ENCODE peak calls at places on chromosomes 12 and 14, in five cellular contexts. D is tibial nerve; I is uterus; J is astrocyte; P is effector memory CD4-positive, alpha-beta T cell. R is an unnamed sample.

GRCh38 chr12:2979806-2980205 is 20.6 kb downstream of the TEAD4 start:
- DNase-seq in D (no peak), I (no peak), J (no peak), P (no peak), R (no peak)

GRCh38 chr12:105555556-105555973 is 225.1 kb downstream of the C12orf75 start:
- DNase-seq in D (peak; percentile 10), I (no peak), J (no peak), P (no peak), R (no peak)

GRCh38 chr12:116539905-116540482 is 19.2 kb upstream of the MAP1LC3B2 start:
- DNase-seq in D (peak; percentile 56), I (peak; percentile 55), J (peak; percentile 48), P (no peak), R (peak; percentile 80)

GRCh38 chr12:63068857-63069442 is 82.1 kb downstream of the AVPR1A start:
- DNase-seq in D (no peak), I (no peak), J (peak; percentile 51), P (no peak), R (peak; percentile 75)

GRCh38 chr12:105983622-105984325 is 155.0 kb downstream of the NUAK1 start:
- DNase-seq in D (no peak), I (no peak), J (peak; percentile 96), P (no peak), R (peak; percentile 85)

GRCh38 chr12:80364056-80364455 is 80.0 kb upstream of the PTPRQ start:
- DNase-seq in D (no peak), I (no peak), J (peak; percentile 7), P (no peak), R (peak; percentile 22)

GRCh38 chr12:115710104-115710564 is 567.4 kb downstream of the MED13L start:
- DNase-seq in D (peak; percentile 17), I (peak; percentile 19), J (peak; percentile 46), P (no peak), R (peak; percentile 66)

GRCh38 chr14:38209572-38210159 is 2.0 kb downstream of the SSTR1 start:
- DNase-seq in D (no peak), I (no peak), J (no peak), P (no peak), R (peak; percentile 70)

GRCh38 chr12:93773122-93773871 is 96.1 kb downstream of the CRADD start:
- DNase-seq in D (no peak), I (no peak), J (peak; percentile 70), P (peak; percentile 32), R (peak; percentile 53)

DNA sequence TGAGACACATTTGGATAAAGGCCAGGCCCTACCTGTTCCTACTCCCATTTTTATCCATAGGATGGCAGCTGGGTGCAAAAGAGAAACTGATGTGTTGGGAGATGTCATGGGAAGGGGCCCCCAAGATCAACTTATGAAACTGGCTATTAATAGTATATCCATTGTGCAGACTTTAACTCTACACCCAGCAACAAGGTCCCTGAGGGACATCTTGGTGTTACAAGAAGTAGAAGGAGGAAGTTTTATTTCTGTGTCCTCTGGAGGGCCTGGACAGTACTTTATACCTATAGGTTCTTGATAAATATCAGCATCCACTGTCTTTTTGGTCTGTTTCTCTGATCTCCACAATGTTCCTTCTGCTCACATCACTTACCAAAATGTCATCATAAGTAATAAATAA is 84.6 kb downstream of the BTG1 start:
- DNase-seq in D (no peak), I (no peak), J (no peak), P (no peak), R (no peak)
- H3K27me3 ChIP-seq in D (no peaks in the 10 kb centered on the region), I (no peaks in the 10 kb centered on the region), J (no peaks in the 10 kb centered on the region), P (no peaks in the 10 kb centered on the region), R (no peaks in the 10 kb centered on the region)

GRCh38 chr14:68590233-68590535 is 202.7 kb downstream of the ZFP36L1 start:
- DNase-seq in D (no peak), I (no peak), J (no peak), P (no peak), R (no peak)
- H3K27ac ChIP-seq in D (peak overlapping the region; percentile 58), I (peak overlapping the region; percentile 91), J (no peak overlapping the region), P (no peak overlapping the region), R (peak overlapping the region; percentile 50)

GRCh38 chr12:113232787-113233585 is 11.7 kb downstream of the TPCN1 start:
- DNase-seq in D (no peak), I (no peak), J (peak; percentile 75), P (peak; percentile 13), R (peak; percentile 87)

GRCh38 chr12:113231275-113232231 is 10.3 kb downstream of the TPCN1 start:
- DNase-seq in D (no peak), I (no peak), J (peak; percentile 95), P (no peak), R (peak; percentile 42)

GRCh38 chr12:113230315-113231274 is 9.3 kb downstream of the TPCN1 start:
- DNase-seq in D (no peak), I (no peak), J (peak; percentile 65), P (no peak), R (no peak)

GRCh38 chr12:113233967-113234366 is 12.7 kb downstream of the TPCN1 start:
- DNase-seq in D (no peak), I (no peak), J (no peak), P (no peak), R (no peak)

GRCh38 chr12:113232232-113232615 is 11.0 kb downstream of the TPCN1 start:
- DNase-seq in D (no peak), I (no peak), J (no peak), P (no peak), R (no peak)
- H3K36me3 ChIP-seq in D (no peaks in the 10 kb centered on the region), I (no peaks in the 10 kb centered on the region), J (no peaks in the 10 kb centered on the region), P (peaks cover 26% of the 10 kb centered on the region), R (peaks cover 3% of the 10 kb centered on the region)

GRCh38 chr12:17239874-17240273 is 633.9 kb upstream of the LMO3 start:
- DNase-seq in D (no peak), I (no peak), J (no peak), P (no peak), R (no peak)
- H3K27me3 ChIP-seq in D (no peaks in the 10 kb centered on the region), I (no peaks in the 10 kb centered on the region), J (no peaks in the 10 kb centered on the region), P (no peaks in the 10 kb centered on the region), R (no peaks in the 10 kb centered on the region)